ENCODE peak calls at places on chromosomes 13 and 19, in ten cellular contexts. One of them, this sample, is unnamed.

GRCh38 chr19:980133-980998 is 3.8 kb upstream of the WDR18 start:
- DNase-seq in EL: peak; percentile 34
- DNase-seq in activated CD4-positive, CD25-positive, alpha-beta regulatory T cell treated with anti-CD3 and anti-CD28 coated beads, Interleukin-2, amount 50 U/mL, for 72 hours: no peak
- DNase-seq in stimulated activated CD4-positive, alpha-beta T cell treated with anti-CD3 and anti-CD28 coated beads, Interleukin-1b, Interleukin-23, amount 100 ng/mL, for 1 hour: no peak
- DNase-seq in GM23338: peak; percentile 69
- DNase-seq in activated CD4-positive, alpha-beta T cell treated with anti-CD3 and anti-CD28 coated beads, Interleukin-2, amount 10 ng/mL, durations not matched to agents 7 days and 5 days: no peak
- DNase-seq in kidney tubule cell: peak; percentile 62
- DNase-seq in GM12891: no peak
- DNase-seq in AG09309: no peak
- DNase-seq in ecto neural progenitor cell: peak; percentile 95
- DNase-seq in this sample: no peak

GRCh38 chr13:112990783-112991182 is 21.8 kb downstream of the MCF2L start:
- DNase-seq in AG09309: no peak
- DNase-seq in GM23338: peak; percentile 67
- DNase-seq in activated CD4-positive, alpha-beta T cell treated with anti-CD3 and anti-CD28 coated beads, Interleukin-2, amount 10 ng/mL, durations not matched to agents 7 days and 5 days: no peak
- DNase-seq in activated CD4-positive, CD25-positive, alpha-beta regulatory T cell treated with anti-CD3 and anti-CD28 coated beads, Interleukin-2, amount 50 U/mL, for 72 hours: no peak
- DNase-seq in stimulated activated CD4-positive, alpha-beta T cell treated with anti-CD3 and anti-CD28 coated beads, Interleukin-1b, Interleukin-23, amount 100 ng/mL, for 1 hour: no peak
- DNase-seq in GM12891: no peak
- DNase-seq in EL: no peak
- DNase-seq in kidney tubule cell: peak; percentile 16
- DNase-seq in ecto neural progenitor cell: no peak
- DNase-seq in this sample: no peak

GRCh38 chr19:30842926-30843325 is 470.7 kb downstream of the ZNF536 start:
- DNase-seq in GM12891: no peak
- DNase-seq in AG09309: no peak
- DNase-seq in EL: no peak
- DNase-seq in ecto neural progenitor cell: peak; percentile 19
- DNase-seq in activated CD4-positive, alpha-beta T cell treated with anti-CD3 and anti-CD28 coated beads, Interleukin-2, amount 10 ng/mL, durations not matched to agents 7 days and 5 days: no peak
- DNase-seq in GM23338: no peak
- DNase-seq in stimulated activated CD4-positive, alpha-beta T cell treated with anti-CD3 and anti-CD28 coated beads, Interleukin-1b, Interleukin-23, amount 100 ng/mL, for 1 hour: no peak
- DNase-seq in kidney tubule cell: no peak
- DNase-seq in activated CD4-positive, CD25-positive, alpha-beta regulatory T cell treated with anti-CD3 and anti-CD28 coated beads, Interleukin-2, amount 50 U/mL, for 72 hours: no peak
- DNase-seq in this sample: no peak

GRCh38 chr19:49512970-49513745 is 697 bp downstream of the FCGRT start:
- DNase-seq in GM23338: peak; percentile 88
- DNase-seq in kidney tubule cell: peak; percentile 20
- DNase-seq in activated CD4-positive, alpha-beta T cell treated with anti-CD3 and anti-CD28 coated beads, Interleukin-2, amount 10 ng/mL, durations not matched to agents 7 days and 5 days: no peak
- DNase-seq in activated CD4-positive, CD25-positive, alpha-beta regulatory T cell treated with anti-CD3 and anti-CD28 coated beads, Interleukin-2, amount 50 U/mL, for 72 hours: no peak
- DNase-seq in stimulated activated CD4-positive, alpha-beta T cell treated with anti-CD3 and anti-CD28 coated beads, Interleukin-1b, Interleukin-23, amount 100 ng/mL, for 1 hour: no peak
- DNase-seq in GM12891: no peak
- DNase-seq in ecto neural progenitor cell: peak; percentile 76
- DNase-seq in AG09309: no peak
- DNase-seq in EL: peak; percentile 27
- DNase-seq in this sample: no peak

GRCh38 chr13:33257786-33258185 is 27.8 kb downstream of the STARD13 start:
- DNase-seq in kidney tubule cell: no peak
- DNase-seq in AG09309: no peak
- DNase-seq in GM12891: no peak
- DNase-seq in GM23338: no peak
- DNase-seq in stimulated activated CD4-positive, alpha-beta T cell treated with anti-CD3 and anti-CD28 coated beads, Interleukin-1b, Interleukin-23, amount 100 ng/mL, for 1 hour: no peak
- DNase-seq in ecto neural progenitor cell: no peak
- DNase-seq in EL: no peak
- DNase-seq in activated CD4-positive, CD25-positive, alpha-beta regulatory T cell treated with anti-CD3 and anti-CD28 coated beads, Interleukin-2, amount 50 U/mL, for 72 hours: no peak
- DNase-seq in activated CD4-positive, alpha-beta T cell treated with anti-CD3 and anti-CD28 coated beads, Interleukin-2, amount 10 ng/mL, durations not matched to agents 7 days and 5 days: no peak
- DNase-seq in this sample: no peak

GRCh38 chr13:70107498-70108271 is at the start of gene ATXN8OS:
- DNase-seq in stimulated activated CD4-positive, alpha-beta T cell treated with anti-CD3 and anti-CD28 coated beads, Interleukin-1b, Interleukin-23, amount 100 ng/mL, for 1 hour: no peak
- DNase-seq in activated CD4-positive, alpha-beta T cell treated with anti-CD3 and anti-CD28 coated beads, Interleukin-2, amount 10 ng/mL, durations not matched to agents 7 days and 5 days: no peak
- DNase-seq in activated CD4-positive, CD25-positive, alpha-beta regulatory T cell treated with anti-CD3 and anti-CD28 coated beads, Interleukin-2, amount 50 U/mL, for 72 hours: no peak
- DNase-seq in EL: no peak
- DNase-seq in GM12891: no peak
- DNase-seq in kidney tubule cell: peak; percentile 23
- DNase-seq in ecto neural progenitor cell: peak; percentile 67
- DNase-seq in GM23338: peak; percentile 71
- DNase-seq in AG09309: no peak
- DNase-seq in this sample: no peak

GRCh38 chr13:50208826-50209335 is 193.6 kb downstream of the KCNRG start:
- DNase-seq in GM12891: no peak
- DNase-seq in GM23338: peak; percentile 54
- DNase-seq in AG09309: peak; percentile 49
- DNase-seq in activated CD4-positive, CD25-positive, alpha-beta regulatory T cell treated with anti-CD3 and anti-CD28 coated beads, Interleukin-2, amount 50 U/mL, for 72 hours: no peak
- DNase-seq in EL: peak; percentile 73
- DNase-seq in activated CD4-positive, alpha-beta T cell treated with anti-CD3 and anti-CD28 coated beads, Interleukin-2, amount 10 ng/mL, durations not matched to agents 7 days and 5 days: no peak
- DNase-seq in stimulated activated CD4-positive, alpha-beta T cell treated with anti-CD3 and anti-CD28 coated beads, Interleukin-1b, Interleukin-23, amount 100 ng/mL, for 1 hour: no peak
- DNase-seq in ecto neural progenitor cell: peak; percentile 71
- DNase-seq in kidney tubule cell: peak; percentile 77
- DNase-seq in this sample: no peak

GRCh38 chr13:74134777-74135305 is 637 bp upstream of the KLF12 start:
- DNase-seq in ecto neural progenitor cell: no peak
- DNase-seq in EL: peak; percentile 68
- DNase-seq in kidney tubule cell: peak; percentile 77
- DNase-seq in GM23338: no peak
- DNase-seq in GM12891: peak; percentile 19
- DNase-seq in activated CD4-positive, alpha-beta T cell treated with anti-CD3 and anti-CD28 coated beads, Interleukin-2, amount 10 ng/mL, durations not matched to agents 7 days and 5 days: no peak
- DNase-seq in AG09309: no peak
- DNase-seq in activated CD4-positive, CD25-positive, alpha-beta regulatory T cell treated with anti-CD3 and anti-CD28 coated beads, Interleukin-2, amount 50 U/mL, for 72 hours: peak; percentile 78
- DNase-seq in stimulated activated CD4-positive, alpha-beta T cell treated with anti-CD3 and anti-CD28 coated beads, Interleukin-1b, Interleukin-23, amount 100 ng/mL, for 1 hour: no peak
- DNase-seq in this sample: no peak

GRCh38 chr19:28578786-28579505 is 634.0 kb downstream of the UQCRFS1 start:
- DNase-seq in stimulated activated CD4-positive, alpha-beta T cell treated with anti-CD3 and anti-CD28 coated beads, Interleukin-1b, Interleukin-23, amount 100 ng/mL, for 1 hour: no peak
- DNase-seq in EL: peak; percentile 7
- DNase-seq in GM23338: no peak
- DNase-seq in GM12891: no peak
- DNase-seq in activated CD4-positive, CD25-positive, alpha-beta regulatory T cell treated with anti-CD3 and anti-CD28 coated beads, Interleukin-2, amount 50 U/mL, for 72 hours: no peak
- DNase-seq in ecto neural progenitor cell: no peak
- DNase-seq in activated CD4-positive, alpha-beta T cell treated with anti-CD3 and anti-CD28 coated beads, Interleukin-2, amount 10 ng/mL, durations not matched to agents 7 days and 5 days: no peak
- DNase-seq in kidney tubule cell: no peak
- DNase-seq in AG09309: no peak
- DNase-seq in this sample: no peak

GRCh38 chr13:24035411-24035810 is 125.1 kb upstream of the SPATA13 start:
- DNase-seq in EL: no peak
- DNase-seq in GM23338: no peak
- DNase-seq in activated CD4-positive, CD25-positive, alpha-beta regulatory T cell treated with anti-CD3 and anti-CD28 coated beads, Interleukin-2, amount 50 U/mL, for 72 hours: no peak
- DNase-seq in ecto neural progenitor cell: no peak
- DNase-seq in stimulated activated CD4-positive, alpha-beta T cell treated with anti-CD3 and anti-CD28 coated beads, Interleukin-1b, Interleukin-23, amount 100 ng/mL, for 1 hour: no peak
- DNase-seq in AG09309: no peak
- DNase-seq in GM12891: no peak
- DNase-seq in kidney tubule cell: no peak
- DNase-seq in activated CD4-positive, alpha-beta T cell treated with anti-CD3 and anti-CD28 coated beads, Interleukin-2, amount 10 ng/mL, durations not matched to agents 7 days and 5 days: no peak
- DNase-seq in this sample: no peak

GRCh38 chr19:34475026-34475974 is 6.3 kb upstream of the WTIP start:
- DNase-seq in GM23338: no peak
- DNase-seq in kidney tubule cell: peak; percentile 29
- DNase-seq in GM12891: no peak
- DNase-seq in activated CD4-positive, alpha-beta T cell treated with anti-CD3 and anti-CD28 coated beads, Interleukin-2, amount 10 ng/mL, durations not matched to agents 7 days and 5 days: no peak
- DNase-seq in stimulated activated CD4-positive, alpha-beta T cell treated with anti-CD3 and anti-CD28 coated beads, Interleukin-1b, Interleukin-23, amount 100 ng/mL, for 1 hour: no peak
- DNase-seq in ecto neural progenitor cell: no peak
- DNase-seq in AG09309: peak; percentile 76
- DNase-seq in activated CD4-positive, CD25-positive, alpha-beta regulatory T cell treated with anti-CD3 and anti-CD28 coated beads, Interleukin-2, amount 50 U/mL, for 72 hours: no peak
- DNase-seq in EL: peak; percentile 84
- DNase-seq in this sample: no peak

GRCh38 chr19:40266111-40266510 is 19.0 kb downstream of the AKT2 start:
- DNase-seq in activated CD4-positive, alpha-beta T cell treated with anti-CD3 and anti-CD28 coated beads, Interleukin-2, amount 10 ng/mL, durations not matched to agents 7 days and 5 days: no peak
- DNase-seq in ecto neural progenitor cell: no peak
- DNase-seq in activated CD4-positive, CD25-positive, alpha-beta regulatory T cell treated with anti-CD3 and anti-CD28 coated beads, Interleukin-2, amount 50 U/mL, for 72 hours: no peak
- DNase-seq in GM23338: no peak
- DNase-seq in AG09309: no peak
- DNase-seq in stimulated activated CD4-positive, alpha-beta T cell treated with anti-CD3 and anti-CD28 coated beads, Interleukin-1b, Interleukin-23, amount 100 ng/mL, for 1 hour: no peak
- DNase-seq in kidney tubule cell: no peak
- DNase-seq in EL: no peak
- DNase-seq in GM12891: no peak
- DNase-seq in this sample: no peak

GRCh38 chr19:23983406-23983805 is 68.7 kb downstream of the ZNF726 start:
- DNase-seq in EL: no peak
- DNase-seq in ecto neural progenitor cell: no peak
- DNase-seq in AG09309: no peak
- DNase-seq in activated CD4-positive, CD25-positive, alpha-beta regulatory T cell treated with anti-CD3 and anti-CD28 coated beads, Interleukin-2, amount 50 U/mL, for 72 hours: no peak
- DNase-seq in kidney tubule cell: no peak
- DNase-seq in stimulated activated CD4-positive, alpha-beta T cell treated with anti-CD3 and anti-CD28 coated beads, Interleukin-1b, Interleukin-23, amount 100 ng/mL, for 1 hour: no peak
- DNase-seq in activated CD4-positive, alpha-beta T cell treated with anti-CD3 and anti-CD28 coated beads, Interleukin-2, amount 10 ng/mL, durations not matched to agents 7 days and 5 days: no peak
- DNase-seq in GM12891: no peak
- DNase-seq in GM23338: no peak
- DNase-seq in this sample: no peak

GRCh38 chr19:42480335-42481095 is 37.8 kb upstream of the CXCL17 start:
- DNase-seq in activated CD4-positive, CD25-positive, alpha-beta regulatory T cell treated with anti-CD3 and anti-CD28 coated beads, Interleukin-2, amount 50 U/mL, for 72 hours: no peak
- DNase-seq in kidney tubule cell: peak; percentile 63
- DNase-seq in stimulated activated CD4-positive, alpha-beta T cell treated with anti-CD3 and anti-CD28 coated beads, Interleukin-1b, Interleukin-23, amount 100 ng/mL, for 1 hour: no peak
- DNase-seq in GM12891: no peak
- DNase-seq in GM23338: no peak
- DNase-seq in activated CD4-positive, alpha-beta T cell treated with anti-CD3 and anti-CD28 coated beads, Interleukin-2, amount 10 ng/mL, durations not matched to agents 7 days and 5 days: peak; percentile 29
- DNase-seq in EL: peak; percentile 73
- DNase-seq in AG09309: no peak
- DNase-seq in ecto neural progenitor cell: no peak
- DNase-seq in this sample: peak; percentile 35

GRCh38 chr19:51676566-51677083 is 16.5 kb upstream of the SPACA6 start:
- DNase-seq in kidney tubule cell: no peak
- DNase-seq in activated CD4-positive, CD25-positive, alpha-beta regulatory T cell treated with anti-CD3 and anti-CD28 coated beads, Interleukin-2, amount 50 U/mL, for 72 hours: no peak
- DNase-seq in stimulated activated CD4-positive, alpha-beta T cell treated with anti-CD3 and anti-CD28 coated beads, Interleukin-1b, Interleukin-23, amount 100 ng/mL, for 1 hour: no peak
- DNase-seq in GM23338: no peak
- DNase-seq in EL: no peak
- DNase-seq in activated CD4-positive, alpha-beta T cell treated with anti-CD3 and anti-CD28 coated beads, Interleukin-2, amount 10 ng/mL, durations not matched to agents 7 days and 5 days: no peak
- DNase-seq in GM12891: no peak
- DNase-seq in AG09309: no peak
- DNase-seq in ecto neural progenitor cell: no peak
- DNase-seq in this sample: no peak

GRCh38 chr13:72296246-72296645 is 429.2 kb upstream of the DACH1 start:
- DNase-seq in EL: no peak
- DNase-seq in kidney tubule cell: no peak
- DNase-seq in AG09309: no peak
- DNase-seq in activated CD4-positive, alpha-beta T cell treated with anti-CD3 and anti-CD28 coated beads, Interleukin-2, amount 10 ng/mL, durations not matched to agents 7 days and 5 days: no peak
- DNase-seq in GM12891: no peak
- DNase-seq in stimulated activated CD4-positive, alpha-beta T cell treated with anti-CD3 and anti-CD28 coated beads, Interleukin-1b, Interleukin-23, amount 100 ng/mL, for 1 hour: no peak
- DNase-seq in activated CD4-positive, CD25-positive, alpha-beta regulatory T cell treated with anti-CD3 and anti-CD28 coated beads, Interleukin-2, amount 50 U/mL, for 72 hours: no peak
- DNase-seq in GM23338: no peak
- DNase-seq in ecto neural progenitor cell: no peak
- DNase-seq in this sample: no peak

GRCh38 chr13:84405286-84405685 is 523.0 kb upstream of the SLITRK1 start:
- DNase-seq in ecto neural progenitor cell: no peak
- DNase-seq in activated CD4-positive, CD25-positive, alpha-beta regulatory T cell treated with anti-CD3 and anti-CD28 coated beads, Interleukin-2, amount 50 U/mL, for 72 hours: no peak
- DNase-seq in GM23338: no peak
- DNase-seq in GM12891: no peak
- DNase-seq in AG09309: no peak
- DNase-seq in activated CD4-positive, alpha-beta T cell treated with anti-CD3 and anti-CD28 coated beads, Interleukin-2, amount 10 ng/mL, durations not matched to agents 7 days and 5 days: no peak
- DNase-seq in stimulated activated CD4-positive, alpha-beta T cell treated with anti-CD3 and anti-CD28 coated beads, Interleukin-1b, Interleukin-23, amount 100 ng/mL, for 1 hour: no peak
- DNase-seq in kidney tubule cell: no peak
- DNase-seq in EL: no peak
- DNase-seq in this sample: no peak

GRCh38 chr19:47002853-47003610 is 16.6 kb upstream of the NPAS1 start:
- DNase-seq in ecto neural progenitor cell: no peak
- DNase-seq in stimulated activated CD4-positive, alpha-beta T cell treated with anti-CD3 and anti-CD28 coated beads, Interleukin-1b, Interleukin-23, amount 100 ng/mL, for 1 hour: no peak
- DNase-seq in AG09309: no peak
- DNase-seq in EL: no peak
- DNase-seq in activated CD4-positive, CD25-positive, alpha-beta regulatory T cell treated with anti-CD3 and anti-CD28 coated beads, Interleukin-2, amount 50 U/mL, for 72 hours: no peak
- DNase-seq in kidney tubule cell: no peak
- DNase-seq in activated CD4-positive, alpha-beta T cell treated with anti-CD3 and anti-CD28 coated beads, Interleukin-2, amount 10 ng/mL, durations not matched to agents 7 days and 5 days: no peak
- DNase-seq in GM23338: no peak
- DNase-seq in GM12891: no peak
- DNase-seq in this sample: no peak

GRCh38 chr19:10442698-10443097 is 22.4 kb downstream of the PDE4A start:
- DNase-seq in stimulated activated CD4-positive, alpha-beta T cell treated with anti-CD3 and anti-CD28 coated beads, Interleukin-1b, Interleukin-23, amount 100 ng/mL, for 1 hour: no peak
- DNase-seq in GM23338: no peak
- DNase-seq in ecto neural progenitor cell: no peak
- DNase-seq in activated CD4-positive, alpha-beta T cell treated with anti-CD3 and anti-CD28 coated beads, Interleukin-2, amount 10 ng/mL, durations not matched to agents 7 days and 5 days: no peak
- DNase-seq in AG09309: no peak
- DNase-seq in kidney tubule cell: no peak
- DNase-seq in GM12891: no peak
- DNase-seq in EL: no peak
- DNase-seq in activated CD4-positive, CD25-positive, alpha-beta regulatory T cell treated with anti-CD3 and anti-CD28 coated beads, Interleukin-2, amount 50 U/mL, for 72 hours: no peak
- DNase-seq in this sample: no peak

GRCh38 chr19:19562665-19563347 is 24.7 kb downstream of the CILP2 start:
- DNase-seq in EL: no peak
- DNase-seq in GM12891: no peak
- DNase-seq in kidney tubule cell: no peak
- DNase-seq in ecto neural progenitor cell: no peak
- DNase-seq in GM23338: peak; percentile 54
- DNase-seq in stimulated activated CD4-positive, alpha-beta T cell treated with anti-CD3 and anti-CD28 coated beads, Interleukin-1b, Interleukin-23, amount 100 ng/mL, for 1 hour: no peak
- DNase-seq in activated CD4-positive, CD25-positive, alpha-beta regulatory T cell treated with anti-CD3 and anti-CD28 coated beads, Interleukin-2, amount 50 U/mL, for 72 hours: no peak
- DNase-seq in activated CD4-positive, alpha-beta T cell treated with anti-CD3 and anti-CD28 coated beads, Interleukin-2, amount 10 ng/mL, durations not matched to agents 7 days and 5 days: peak; percentile 43
- DNase-seq in AG09309: no peak
- DNase-seq in this sample: no peak

GRCh38 chr13:112042496-112042895 is 24.5 kb upstream of the SOX1 start:
- DNase-seq in kidney tubule cell: no peak
- DNase-seq in activated CD4-positive, CD25-positive, alpha-beta regulatory T cell treated with anti-CD3 and anti-CD28 coated beads, Interleukin-2, amount 50 U/mL, for 72 hours: no peak
- DNase-seq in AG09309: no peak
- DNase-seq in GM23338: peak; percentile 15
- DNase-seq in activated CD4-positive, alpha-beta T cell treated with anti-CD3 and anti-CD28 coated beads, Interleukin-2, amount 10 ng/mL, durations not matched to agents 7 days and 5 days: no peak
- DNase-seq in EL: no peak
- DNase-seq in ecto neural progenitor cell: no peak
- DNase-seq in GM12891: no peak
- DNase-seq in stimulated activated CD4-positive, alpha-beta T cell treated with anti-CD3 and anti-CD28 coated beads, Interleukin-1b, Interleukin-23, amount 100 ng/mL, for 1 hour: no peak
- DNase-seq in this sample: no peak

GRCh38 chr13:110714798-110715394 is 1.4 kb downstream of the ING1 start:
- DNase-seq in GM23338: peak; percentile 64
- DNase-seq in kidney tubule cell: peak; percentile 57
- DNase-seq in AG09309: no peak
- DNase-seq in activated CD4-positive, alpha-beta T cell treated with anti-CD3 and anti-CD28 coated beads, Interleukin-2, amount 10 ng/mL, durations not matched to agents 7 days and 5 days: peak; percentile 57
- DNase-seq in activated CD4-positive, CD25-positive, alpha-beta regulatory T cell treated with anti-CD3 and anti-CD28 coated beads, Interleukin-2, amount 50 U/mL, for 72 hours: no peak
- DNase-seq in ecto neural progenitor cell: no peak
- DNase-seq in GM12891: no peak
- DNase-seq in stimulated activated CD4-positive, alpha-beta T cell treated with anti-CD3 and anti-CD28 coated beads, Interleukin-1b, Interleukin-23, amount 100 ng/mL, for 1 hour: peak; percentile 9
- DNase-seq in EL: no peak
- DNase-seq in this sample: no peak

GRCh38 chr19:24000656-24001055 is 86.0 kb downstream of the ZNF726 start:
- DNase-seq in GM23338: no peak
- DNase-seq in activated CD4-positive, CD25-positive, alpha-beta regulatory T cell treated with anti-CD3 and anti-CD28 coated beads, Interleukin-2, amount 50 U/mL, for 72 hours: no peak
- DNase-seq in stimulated activated CD4-positive, alpha-beta T cell treated with anti-CD3 and anti-CD28 coated beads, Interleukin-1b, Interleukin-23, amount 100 ng/mL, for 1 hour: no peak
- DNase-seq in kidney tubule cell: no peak
- DNase-seq in AG09309: no peak
- DNase-seq in EL: no peak
- DNase-seq in activated CD4-positive, alpha-beta T cell treated with anti-CD3 and anti-CD28 coated beads, Interleukin-2, amount 10 ng/mL, durations not matched to agents 7 days and 5 days: no peak
- DNase-seq in GM12891: no peak
- DNase-seq in ecto neural progenitor cell: no peak
- DNase-seq in this sample: no peak

GRCh38 chr13:47945738-47946137 is 55.3 kb downstream of the SUCLA2 start:
- DNase-seq in GM12891: no peak
- DNase-seq in AG09309: peak; percentile 5
- DNase-seq in EL: peak; percentile 76
- DNase-seq in GM23338: no peak
- DNase-seq in ecto neural progenitor cell: no peak
- DNase-seq in activated CD4-positive, alpha-beta T cell treated with anti-CD3 and anti-CD28 coated beads, Interleukin-2, amount 10 ng/mL, durations not matched to agents 7 days and 5 days: no peak
- DNase-seq in activated CD4-positive, CD25-positive, alpha-beta regulatory T cell treated with anti-CD3 and anti-CD28 coated beads, Interleukin-2, amount 50 U/mL, for 72 hours: no peak
- DNase-seq in stimulated activated CD4-positive, alpha-beta T cell treated with anti-CD3 and anti-CD28 coated beads, Interleukin-1b, Interleukin-23, amount 100 ng/mL, for 1 hour: no peak
- DNase-seq in kidney tubule cell: peak; percentile 67
- DNase-seq in this sample: no peak

GRCh38 chr13:75749407-75749806 is 113.3 kb downstream of the LMO7 start:
- DNase-seq in stimulated activated CD4-positive, alpha-beta T cell treated with anti-CD3 and anti-CD28 coated beads, Interleukin-1b, Interleukin-23, amount 100 ng/mL, for 1 hour: no peak
- DNase-seq in GM12891: no peak
- DNase-seq in ecto neural progenitor cell: no peak
- DNase-seq in AG09309: peak; percentile 40
- DNase-seq in GM23338: peak; percentile 17
- DNase-seq in activated CD4-positive, alpha-beta T cell treated with anti-CD3 and anti-CD28 coated beads, Interleukin-2, amount 10 ng/mL, durations not matched to agents 7 days and 5 days: no peak
- DNase-seq in kidney tubule cell: peak; percentile 22
- DNase-seq in EL: peak; percentile 24
- DNase-seq in activated CD4-positive, CD25-positive, alpha-beta regulatory T cell treated with anti-CD3 and anti-CD28 coated beads, Interleukin-2, amount 50 U/mL, for 72 hours: no peak
- DNase-seq in this sample: no peak

GRCh38 chr19:15241259-15241658 is 9.0 kb upstream of the EPHX3 start:
- DNase-seq in GM23338: no peak
- DNase-seq in AG09309: no peak
- DNase-seq in GM12891: no peak
- DNase-seq in ecto neural progenitor cell: no peak
- DNase-seq in stimulated activated CD4-positive, alpha-beta T cell treated with anti-CD3 and anti-CD28 coated beads, Interleukin-1b, Interleukin-23, amount 100 ng/mL, for 1 hour: no peak
- DNase-seq in kidney tubule cell: no peak
- DNase-seq in activated CD4-positive, alpha-beta T cell treated with anti-CD3 and anti-CD28 coated beads, Interleukin-2, amount 10 ng/mL, durations not matched to agents 7 days and 5 days: no peak
- DNase-seq in activated CD4-positive, CD25-positive, alpha-beta regulatory T cell treated with anti-CD3 and anti-CD28 coated beads, Interleukin-2, amount 50 U/mL, for 72 hours: no peak
- DNase-seq in EL: no peak
- DNase-seq in this sample: no peak

GRCh38 chr13:76692326-76692725 is 193.9 kb downstream of the KCTD12 start:
- DNase-seq in EL: no peak
- DNase-seq in GM23338: no peak
- DNase-seq in stimulated activated CD4-positive, alpha-beta T cell treated with anti-CD3 and anti-CD28 coated beads, Interleukin-1b, Interleukin-23, amount 100 ng/mL, for 1 hour: no peak
- DNase-seq in AG09309: no peak
- DNase-seq in GM12891: no peak
- DNase-seq in kidney tubule cell: no peak
- DNase-seq in activated CD4-positive, CD25-positive, alpha-beta regulatory T cell treated with anti-CD3 and anti-CD28 coated beads, Interleukin-2, amount 50 U/mL, for 72 hours: no peak
- DNase-seq in activated CD4-positive, alpha-beta T cell treated with anti-CD3 and anti-CD28 coated beads, Interleukin-2, amount 10 ng/mL, durations not matched to agents 7 days and 5 days: no peak
- DNase-seq in ecto neural progenitor cell: no peak
- DNase-seq in this sample: no peak

GRCh38 chr13:73961181-73961580 is 173.0 kb downstream of the KLF12 start:
- DNase-seq in AG09309: no peak
- DNase-seq in GM12891: no peak
- DNase-seq in activated CD4-positive, CD25-positive, alpha-beta regulatory T cell treated with anti-CD3 and anti-CD28 coated beads, Interleukin-2, amount 50 U/mL, for 72 hours: no peak
- DNase-seq in stimulated activated CD4-positive, alpha-beta T cell treated with anti-CD3 and anti-CD28 coated beads, Interleukin-1b, Interleukin-23, amount 100 ng/mL, for 1 hour: no peak
- DNase-seq in kidney tubule cell: no peak
- DNase-seq in ecto neural progenitor cell: no peak
- DNase-seq in activated CD4-positive, alpha-beta T cell treated with anti-CD3 and anti-CD28 coated beads, Interleukin-2, amount 10 ng/mL, durations not matched to agents 7 days and 5 days: no peak
- DNase-seq in GM23338: no peak
- DNase-seq in EL: no peak
- DNase-seq in this sample: no peak